ENCODE peak calls at places on chromosomes 16 and 17, in six cellular contexts. One of them, this sample, is unnamed.

GRCh38 chr16:17965131-17965530 is 371.4 kb downstream of the NPIPA8 start:
- DNase-seq in HCT116: no peak
- DNase-seq in A549: no peak
- DNase-seq in H1: no peak
- DNase-seq in endothelial cell of umbilical vein: no peak
- DNase-seq in HepG2: no peak
- DNase-seq in this sample: no peak

GRCh38 chr16:2056681-2057407 is 9.1 kb downstream of the TSC2 start:
- DNase-seq in HCT116: no peak
- DNase-seq in A549: peak
- DNase-seq in H1: no peak
- DNase-seq in endothelial cell of umbilical vein: no peak
- DNase-seq in HepG2: no peak
- DNase-seq in this sample: peak

GRCh38 chr17:9116311-9116820 is 95.1 kb downstream of the NTN1 start:
- DNase-seq in HCT116: no peak
- DNase-seq in A549: no peak
- DNase-seq in H1: no peak
- DNase-seq in endothelial cell of umbilical vein: no peak
- DNase-seq in HepG2: no peak
- DNase-seq in this sample: peak

GRCh38 chr17:81601525-81602120 is 35.3 kb downstream of the NPLOC4 start:
- DNase-seq in HCT116: peak
- DNase-seq in A549: peak
- DNase-seq in H1: no peak
- DNase-seq in endothelial cell of umbilical vein: peak
- DNase-seq in HepG2: peak
- DNase-seq in this sample: peak

GRCh38 chr17:74825003-74825627 is 34.6 kb downstream of the GRIN2C start:
- DNase-seq in HCT116: no peak
- DNase-seq in A549: no peak
- DNase-seq in H1: no peak
- DNase-seq in endothelial cell of umbilical vein: peak
- DNase-seq in HepG2: no peak
- DNase-seq in this sample: no peak

GRCh38 chr17:58271532-58271931 is 9.2 kb downstream of the MPO start:
- DNase-seq in HCT116: no peak
- DNase-seq in A549: no peak
- DNase-seq in H1: no peak
- DNase-seq in endothelial cell of umbilical vein: no peak
- DNase-seq in HepG2: no peak
- DNase-seq in this sample: no peak

GRCh38 chr17:19284005-19284959 is 47.1 kb downstream of the EPN2 start:
- DNase-seq in HCT116: no peak
- DNase-seq in A549: no peak
- DNase-seq in H1: no peak
- DNase-seq in endothelial cell of umbilical vein: peak
- DNase-seq in HepG2: no peak
- DNase-seq in this sample: no peak

GRCh38 chr17:82815790-82816305 is 24.0 kb downstream of the ZNF750 start:
- DNase-seq in HCT116: no peak
- DNase-seq in A549: no peak
- DNase-seq in H1: no peak
- DNase-seq in endothelial cell of umbilical vein: no peak
- DNase-seq in HepG2: no peak
- DNase-seq in this sample: no peak

GRCh38 chr16:50520451-50521245 is 27.5 kb upstream of the NKD1 start:
- DNase-seq in HCT116: no peak
- DNase-seq in A549: no peak
- DNase-seq in H1: no peak
- DNase-seq in endothelial cell of umbilical vein: no peak
- DNase-seq in HepG2: peak
- DNase-seq in this sample: no peak

GRCh38 chr17:44795928-44796327 is 34.2 kb downstream of the GJC1 start:
- DNase-seq in HCT116: no peak
- DNase-seq in A549: no peak
- DNase-seq in H1: no peak
- DNase-seq in endothelial cell of umbilical vein: no peak
- DNase-seq in HepG2: no peak
- DNase-seq in this sample: no peak

GRCh38 chr16:68798398-68798797 is 44.9 kb upstream of the TANGO6 start:
- DNase-seq in HCT116: no peak
- DNase-seq in A549: no peak
- DNase-seq in H1: no peak
- DNase-seq in endothelial cell of umbilical vein: no peak
- DNase-seq in HepG2: no peak
- DNase-seq in this sample: no peak

GRCh38 chr17:31094600-31095238 is at the start of gene NF1:
- DNase-seq in HCT116: peak
- DNase-seq in A549: peak
- DNase-seq in H1: peak
- DNase-seq in endothelial cell of umbilical vein: peak
- DNase-seq in HepG2: peak
- DNase-seq in this sample: peak

GRCh38 chr17:31093866-31094599 is 744 bp upstream of the NF1 start:
- DNase-seq in HCT116: no peak
- DNase-seq in A549: no peak
- DNase-seq in H1: no peak
- DNase-seq in endothelial cell of umbilical vein: peak
- DNase-seq in HepG2: peak
- DNase-seq in this sample: no peak

GRCh38 chr17:31096106-31096436 is 1.3 kb downstream of the NF1 start:
- DNase-seq in HCT116: no peak
- DNase-seq in A549: no peak
- DNase-seq in H1: no peak
- DNase-seq in endothelial cell of umbilical vein: no peak
- DNase-seq in HepG2: no peak
- DNase-seq in this sample: no peak

GRCh38 chr17:31092475-31093064 is 2.2 kb upstream of the NF1 start:
- DNase-seq in HCT116: no peak
- DNase-seq in A549: peak
- DNase-seq in H1: no peak
- DNase-seq in endothelial cell of umbilical vein: no peak
- DNase-seq in HepG2: no peak
- DNase-seq in this sample: no peak

DNA sequence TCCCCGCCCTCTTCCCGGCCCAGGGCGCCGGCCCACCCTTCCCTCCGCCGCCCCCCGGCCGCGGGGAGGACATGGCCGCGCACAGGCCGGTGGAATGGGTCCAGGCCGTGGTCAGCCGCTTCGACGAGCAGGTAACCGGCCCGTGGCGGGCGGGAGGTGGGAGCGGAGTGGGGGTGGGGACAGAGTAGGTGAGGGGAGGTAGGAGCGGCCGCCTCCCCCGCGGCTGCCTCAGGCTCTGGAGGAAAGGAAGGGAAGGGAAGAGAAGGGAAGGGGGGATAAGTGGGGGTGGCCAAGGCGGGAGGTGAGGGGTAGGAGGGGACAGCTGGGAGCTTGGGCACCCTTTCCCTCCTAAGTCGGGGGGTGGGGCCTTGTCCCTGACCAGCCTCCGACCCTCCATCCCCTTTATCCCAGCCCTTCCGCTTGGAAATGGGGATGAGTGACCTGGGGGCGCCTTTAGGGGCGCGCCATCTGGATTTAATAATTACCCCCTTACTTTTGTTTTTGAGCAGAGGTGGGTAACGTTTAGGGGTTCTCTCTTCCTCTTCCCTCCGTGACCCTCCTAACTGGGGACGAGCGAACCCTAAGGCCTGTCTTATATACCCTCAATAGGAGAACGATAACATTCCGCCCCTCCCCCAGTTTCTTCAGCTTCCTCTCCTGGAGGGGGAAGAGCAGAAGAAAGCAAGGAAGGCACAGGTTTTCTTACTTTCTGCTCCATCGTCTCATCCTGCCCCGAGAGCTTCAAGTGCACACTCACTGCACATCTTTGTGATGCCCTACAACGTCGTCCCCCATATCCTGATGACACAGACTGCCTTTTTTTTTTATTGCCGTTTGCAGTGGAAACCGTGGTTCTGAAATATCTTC is 695 bp downstream of the NF1 start:
- DNase-seq in HCT116: no peak
- DNase-seq in A549: peak
- DNase-seq in H1: peak
- DNase-seq in endothelial cell of umbilical vein: peak
- DNase-seq in HepG2: peak
- DNase-seq in this sample: peak
- TF ChIP-seq POLR2A in HCT116: no peak
- TF ChIP-seq POLR2A in A549: peak
- TF ChIP-seq POLR2A in H1: no peak
- TF ChIP-seq POLR2A in endothelial cell of umbilical vein: no peak
- TF ChIP-seq POLR2A in HepG2: no peak
- TF ChIP-seq POLR2A in this sample: no peak

GRCh38 chr17:78923660-78924453 is 1.3 kb downstream of the TIMP2 start:
- DNase-seq in HCT116: peak
- DNase-seq in A549: peak
- DNase-seq in H1: no peak
- DNase-seq in endothelial cell of umbilical vein: peak
- DNase-seq in HepG2: no peak
- DNase-seq in this sample: peak
- TF ChIP-seq MAX in HCT116: no peak
- TF ChIP-seq MAX in A549: no peak
- TF ChIP-seq MAX in H1: peak
- TF ChIP-seq MAX in endothelial cell of umbilical vein: no peak
- TF ChIP-seq MAX in HepG2: no peak
- TF ChIP-seq MAX in this sample: no peak

GRCh38 chr17:51848451-51848850 is 310.1 kb downstream of the CA10 start:
- DNase-seq in HCT116: no peak
- DNase-seq in A549: no peak
- DNase-seq in H1: no peak
- DNase-seq in endothelial cell of umbilical vein: no peak
- DNase-seq in HepG2: no peak
- DNase-seq in this sample: no peak

GRCh38 chr17:51852603-51853002 is 305.9 kb downstream of the CA10 start:
- DNase-seq in HCT116: no peak
- DNase-seq in A549: no peak
- DNase-seq in H1: no peak
- DNase-seq in endothelial cell of umbilical vein: no peak
- DNase-seq in HepG2: no peak
- DNase-seq in this sample: no peak

GRCh38 chr17:51846561-51846960 is 312.0 kb downstream of the CA10 start:
- DNase-seq in HCT116: no peak
- DNase-seq in A549: no peak
- DNase-seq in H1: no peak
- DNase-seq in endothelial cell of umbilical vein: no peak
- DNase-seq in HepG2: no peak
- DNase-seq in this sample: no peak

GRCh38 chr17:51853857-51854256 is 304.7 kb downstream of the CA10 start:
- DNase-seq in HCT116: no peak
- DNase-seq in A549: no peak
- DNase-seq in H1: no peak
- DNase-seq in endothelial cell of umbilical vein: no peak
- DNase-seq in HepG2: no peak
- DNase-seq in this sample: no peak

GRCh38 chr17:51850206-51850605 is 308.3 kb downstream of the CA10 start:
- DNase-seq in HCT116: no peak
- DNase-seq in A549: no peak
- DNase-seq in H1: no peak
- DNase-seq in endothelial cell of umbilical vein: no peak
- DNase-seq in HepG2: peak
- DNase-seq in this sample: peak
- TF ChIP-seq CTCF in HCT116: no peak
- TF ChIP-seq CTCF in A549: no peak
- TF ChIP-seq CTCF in H1: peak
- TF ChIP-seq CTCF in endothelial cell of umbilical vein: no peak
- TF ChIP-seq CTCF in HepG2: no peak
- TF ChIP-seq CTCF in this sample: peak

GRCh38 chr17:7551396-7551795 is 2.5 kb downstream of the TNFSF12 start:
- DNase-seq in HCT116: no peak
- DNase-seq in A549: no peak
- DNase-seq in H1: no peak
- DNase-seq in endothelial cell of umbilical vein: no peak
- DNase-seq in HepG2: peak
- DNase-seq in this sample: no peak
- TF ChIP-seq POLR2A in HCT116: no peak
- TF ChIP-seq POLR2A in A549: no peak
- TF ChIP-seq POLR2A in H1: no peak
- TF ChIP-seq POLR2A in endothelial cell of umbilical vein: no peak
- TF ChIP-seq POLR2A in HepG2: no peak
- TF ChIP-seq POLR2A in this sample: no peak

GRCh38 chr16:58499615-58500328 is at the start of gene NDRG4:
- DNase-seq in HCT116: peak
- DNase-seq in A549: peak
- DNase-seq in H1: peak
- DNase-seq in endothelial cell of umbilical vein: peak
- DNase-seq in HepG2: peak
- DNase-seq in this sample: peak
- TF ChIP-seq MAX in HCT116: no peak
- TF ChIP-seq MAX in A549: no peak
- TF ChIP-seq MAX in H1: no peak
- TF ChIP-seq MAX in endothelial cell of umbilical vein: no peak
- TF ChIP-seq MAX in HepG2: no peak
- TF ChIP-seq MAX in this sample: no peak

GRCh38 chr17:35374766-35375344 is 1.4 kb upstream of the SLFN11 start:
- DNase-seq in HCT116: no peak
- DNase-seq in A549: no peak
- DNase-seq in H1: no peak
- DNase-seq in endothelial cell of umbilical vein: peak
- DNase-seq in HepG2: no peak
- DNase-seq in this sample: no peak
- TF ChIP-seq CTCF in HCT116: no peak
- TF ChIP-seq CTCF in A549: no peak
- TF ChIP-seq CTCF in H1: no peak
- TF ChIP-seq CTCF in endothelial cell of umbilical vein: no peak
- TF ChIP-seq CTCF in HepG2: no peak
- TF ChIP-seq CTCF in this sample: no peak

GRCh38 chr16:89917773-89918452 is 749 bp upstream of the MC1R start:
- DNase-seq in HCT116: peak
- DNase-seq in A549: peak
- DNase-seq in H1: no peak
- DNase-seq in endothelial cell of umbilical vein: peak
- DNase-seq in HepG2: peak
- DNase-seq in this sample: peak
- TF ChIP-seq POLR2A in HCT116: no peak
- TF ChIP-seq POLR2A in A549: peak
- TF ChIP-seq POLR2A in H1: no peak
- TF ChIP-seq POLR2A in endothelial cell of umbilical vein: peak
- TF ChIP-seq POLR2A in HepG2: no peak
- TF ChIP-seq POLR2A in this sample: peak

GRCh38 chr16:3152022-3152272 is 17.1 kb downstream of the ZNF213 start:
- DNase-seq in HCT116: no peak
- DNase-seq in A549: no peak
- DNase-seq in H1: no peak
- DNase-seq in endothelial cell of umbilical vein: no peak
- DNase-seq in HepG2: no peak
- DNase-seq in this sample: no peak
- TF ChIP-seq MAX in HCT116: no peak
- TF ChIP-seq MAX in A549: no peak
- TF ChIP-seq MAX in H1: no peak
- TF ChIP-seq MAX in endothelial cell of umbilical vein: no peak
- TF ChIP-seq MAX in HepG2: no peak
- TF ChIP-seq MAX in this sample: no peak

DNA sequence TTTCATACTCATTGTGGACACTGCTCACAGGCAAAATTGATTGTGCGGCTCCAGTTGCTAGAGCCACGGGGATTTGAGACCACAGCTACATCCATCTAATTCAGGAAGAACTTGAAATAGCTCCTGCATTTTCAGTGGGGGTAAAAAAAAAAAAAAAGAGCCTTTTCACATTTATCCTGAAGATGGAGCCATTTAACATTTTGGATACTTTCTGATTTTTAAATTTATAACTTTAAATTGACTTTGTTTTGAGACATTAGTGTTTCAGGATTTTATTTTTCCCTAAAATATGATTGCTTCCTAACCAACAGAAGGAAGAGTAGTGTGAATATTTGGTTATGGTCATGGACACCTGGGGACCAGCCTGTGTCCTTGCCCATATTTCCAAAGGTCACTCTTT is 1080.2 kb upstream of the EEF2KMT start:
- DNase-seq in HCT116: no peak
- DNase-seq in A549: no peak
- DNase-seq in H1: no peak
- DNase-seq in endothelial cell of umbilical vein: no peak
- DNase-seq in HepG2: no peak
- DNase-seq in this sample: no peak
- TF ChIP-seq CTCF in HCT116: no peak
- TF ChIP-seq CTCF in A549: no peak
- TF ChIP-seq CTCF in H1: no peak
- TF ChIP-seq CTCF in endothelial cell of umbilical vein: no peak
- TF ChIP-seq CTCF in HepG2: no peak
- TF ChIP-seq CTCF in this sample: no peak

This sample was measured in NB4.